ENCODE peak calls at places on chromosomes 5 and 9, in nine cellular contexts. W is H7; L is AG04449; N is OCI-LY7; E is stomach; H is cardiac muscle cell; M is sigmoid colon; X is naive thymus-derived CD4-positive, alpha-beta T cell; B is fibroblast of mammary gland. D is an unnamed sample.

GRCh38 chr5:75059887-75060286 is 7.5 kb upstream of the GCNT4 start:
- DNase-seq in W (no peak), L (no peak), N (no peak), E (no peak), H (no peak), M (no peak), X (peak), B (no peak), D (no peak)

GRCh38 chr9:134419684-134420076 is 93.4 kb downstream of the RXRA start:
- DNase-seq in W (peak), L (no peak), N (no peak), E (no peak), H (no peak), M (no peak), X (no peak), B (no peak), D (no peak)

GRCh38 chr9:122141671-122142070 is 17.9 kb downstream of the NDUFA8 start:
- DNase-seq in W (no peak), L (no peak), N (no peak), E (no peak), H (no peak), M (no peak), X (no peak), B (no peak), D (no peak)

GRCh38 chr9:15513335-15513734 is 2.6 kb upstream of the PSIP1 start:
- DNase-seq in W (peak), L (no peak), N (peak), E (no peak), H (peak), M (no peak), X (no peak), B (peak), D (no peak)

GRCh38 chr5:180602481-180603075 is 11.3 kb upstream of the SCGB3A1 start:
- DNase-seq in W (no peak), L (no peak), N (no peak), E (no peak), H (no peak), M (peak), X (no peak), B (no peak), D (no peak)

GRCh38 chr5:68343421-68343826 is 127.9 kb downstream of the PIK3R1 start:
- DNase-seq in W (no peak), L (no peak), N (no peak), E (peak), H (peak), M (peak), X (no peak), B (peak), D (peak)

GRCh38 chr5:151947924-151948323 is 23.3 kb upstream of the GLRA1 start:
- DNase-seq in W (no peak), L (no peak), N (no peak), E (no peak), H (no peak), M (no peak), X (no peak), B (no peak), D (no peak)

GRCh38 chr5:75992677-75993582 is 90.3 kb upstream of the SV2C start:
- DNase-seq in W (no peak), L (no peak), N (no peak), E (no peak), H (no peak), M (no peak), X (no peak), B (no peak), D (no peak)

GRCh38 chr5:132013711-132014110 is 2.3 kb upstream of the ACSL6 start:
- DNase-seq in W (no peak), L (no peak), N (no peak), E (no peak), H (no peak), M (no peak), X (no peak), B (no peak), D (no peak)

GRCh38 chr5:42715791-42716190 is 40.8 kb upstream of the CCDC152 start:
- DNase-seq in W (no peak), L (no peak), N (no peak), E (no peak), H (no peak), M (no peak), X (no peak), B (peak), D (peak)

GRCh38 chr5:55159763-55160492 is at the start of gene GPX8:
- DNase-seq in W (peak), L (peak), N (peak), E (no peak), H (peak), M (no peak), X (peak), B (peak), D (peak)

GRCh38 chr5:68911840-68912690 is 181.7 kb upstream of the SLC30A5 start:
- DNase-seq in W (no peak), L (no peak), N (no peak), E (no peak), H (peak), M (no peak), X (no peak), B (peak), D (peak)

GRCh38 chr5:42994285-42995151 is 45.6 kb downstream of the ANXA2R start:
- DNase-seq in W (peak), L (no peak), N (peak), E (peak), H (peak), M (peak), X (peak), B (peak), D (peak)

GRCh38 chr5:76938177-76938576 is 14.7 kb upstream of the CRHBP start:
- DNase-seq in W (no peak), L (no peak), N (no peak), E (no peak), H (no peak), M (no peak), X (no peak), B (no peak), D (no peak)

GRCh38 chr5:177994561-177995190 is 1.4 kb downstream of the PROP1 start:
- DNase-seq in W (no peak), L (no peak), N (no peak), E (no peak), H (no peak), M (no peak), X (no peak), B (no peak), D (no peak)

GRCh38 chr5:99936911-99937310 is 598.3 kb upstream of the FAM174A start:
- DNase-seq in W (no peak), L (no peak), N (no peak), E (no peak), H (no peak), M (no peak), X (no peak), B (no peak), D (no peak)

GRCh38 chr9:87957839-87958238 is 16.5 kb downstream of the CDK20 start:
- DNase-seq in W (no peak), L (no peak), N (no peak), E (no peak), H (no peak), M (no peak), X (no peak), B (no peak), D (no peak)

DNA sequence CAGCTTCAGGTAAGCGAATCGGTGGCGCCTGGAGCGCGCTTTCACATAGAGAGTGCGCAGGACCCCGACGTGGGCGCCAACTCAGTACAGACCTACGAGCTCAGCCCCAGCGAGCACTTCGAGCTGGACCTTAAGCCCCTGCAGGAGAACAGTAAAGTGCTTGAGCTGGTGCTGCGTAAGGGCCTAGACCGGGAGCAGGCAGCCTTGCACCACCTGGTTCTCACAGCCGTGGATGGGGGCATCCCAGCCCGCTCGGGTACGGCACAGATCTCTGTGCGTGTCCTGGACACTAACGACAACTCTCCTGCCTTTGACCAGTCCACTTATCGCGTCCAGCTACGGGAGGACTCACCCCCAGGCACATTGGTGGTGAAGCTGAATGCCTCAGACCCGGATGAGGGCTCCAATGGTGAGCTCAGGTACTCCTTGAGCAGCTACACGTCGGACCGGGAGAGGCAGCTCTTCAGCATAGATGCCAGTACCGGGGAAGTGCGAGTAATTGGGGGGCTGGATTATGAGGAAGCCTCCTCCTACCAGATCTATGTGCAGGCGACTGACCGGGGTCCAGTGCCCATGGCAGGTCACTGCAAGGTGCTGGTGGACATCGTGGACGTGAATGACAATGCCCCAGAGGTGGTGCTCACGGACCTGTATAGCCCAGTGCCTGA is 1.1 kb downstream of the PCDHAC2 start:
- DNase-seq in W (peak), L (no peak), N (no peak), E (no peak), H (no peak), M (no peak), X (no peak), B (no peak), D (no peak)
- H3K4me3 ChIP-seq in W (peak), L (no peak), N (no peak), E (peak), H (peak), M (peak), X (no peak), B (no peak), D (no peak)

DNA sequence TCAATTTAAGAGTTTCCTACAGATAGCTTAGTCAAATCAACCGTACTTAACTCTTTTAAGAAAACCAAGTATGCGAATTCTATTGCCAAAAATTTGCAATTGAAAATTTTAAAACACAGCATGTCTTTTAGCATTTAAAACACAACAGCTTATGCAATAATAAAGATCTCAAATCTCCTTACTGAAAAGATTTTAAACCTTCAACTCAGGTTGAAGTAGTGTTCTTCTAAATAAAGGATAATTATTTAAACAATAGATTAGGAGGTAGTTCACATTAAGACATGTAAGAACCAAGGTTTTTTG is 5.5 kb downstream of the NR3C1 start:
- DNase-seq in W (no peak), L (no peak), N (no peak), E (no peak), H (no peak), M (no peak), X (no peak), B (peak), D (no peak)
- H3K4me3 ChIP-seq in W (no peak), L (no peak), N (peak), E (peak), H (no peak), M (no peak), X (peak), B (peak), D (peak)

GRCh38 chr9:7171461-7171860 is 413.7 kb downstream of the KDM4C start:
- DNase-seq in W (peak), L (no peak), N (no peak), E (no peak), H (no peak), M (no peak), X (no peak), B (no peak), D (no peak)

GRCh38 chr9:7174301-7174700 is 416.5 kb downstream of the KDM4C start:
- DNase-seq in W (no peak), L (no peak), N (no peak), E (no peak), H (no peak), M (no peak), X (no peak), B (no peak), D (no peak)

GRCh38 chr9:7173139-7173538 is 415.4 kb downstream of the KDM4C start:
- DNase-seq in W (no peak), L (no peak), N (no peak), E (no peak), H (no peak), M (no peak), X (no peak), B (no peak), D (no peak)

GRCh38 chr9:7174884-7175283 is 417.1 kb downstream of the KDM4C start:
- DNase-seq in W (peak), L (no peak), N (no peak), E (no peak), H (no peak), M (no peak), X (no peak), B (no peak), D (no peak)

GRCh38 chr9:7172445-7173115 is 414.8 kb downstream of the KDM4C start:
- DNase-seq in W (no peak), L (no peak), N (no peak), E (no peak), H (peak), M (no peak), X (no peak), B (peak), D (peak)
- H3K4me3 ChIP-seq in W (no peak), L (no peak), N (no peak), E (no peak), H (no peak), M (no peak), X (no peak), B (no peak), D (no peak)

GRCh38 chr5:45568813-45569212 is 127.4 kb downstream of the HCN1 start:
- DNase-seq in W (no peak), L (no peak), N (no peak), E (no peak), H (no peak), M (no peak), X (no peak), B (no peak), D (no peak)
- H3K4me3 ChIP-seq in W (no peak), L (no peak), N (no peak), E (no peak), H (no peak), M (no peak), X (no peak), B (no peak), D (no peak)

DNA sequence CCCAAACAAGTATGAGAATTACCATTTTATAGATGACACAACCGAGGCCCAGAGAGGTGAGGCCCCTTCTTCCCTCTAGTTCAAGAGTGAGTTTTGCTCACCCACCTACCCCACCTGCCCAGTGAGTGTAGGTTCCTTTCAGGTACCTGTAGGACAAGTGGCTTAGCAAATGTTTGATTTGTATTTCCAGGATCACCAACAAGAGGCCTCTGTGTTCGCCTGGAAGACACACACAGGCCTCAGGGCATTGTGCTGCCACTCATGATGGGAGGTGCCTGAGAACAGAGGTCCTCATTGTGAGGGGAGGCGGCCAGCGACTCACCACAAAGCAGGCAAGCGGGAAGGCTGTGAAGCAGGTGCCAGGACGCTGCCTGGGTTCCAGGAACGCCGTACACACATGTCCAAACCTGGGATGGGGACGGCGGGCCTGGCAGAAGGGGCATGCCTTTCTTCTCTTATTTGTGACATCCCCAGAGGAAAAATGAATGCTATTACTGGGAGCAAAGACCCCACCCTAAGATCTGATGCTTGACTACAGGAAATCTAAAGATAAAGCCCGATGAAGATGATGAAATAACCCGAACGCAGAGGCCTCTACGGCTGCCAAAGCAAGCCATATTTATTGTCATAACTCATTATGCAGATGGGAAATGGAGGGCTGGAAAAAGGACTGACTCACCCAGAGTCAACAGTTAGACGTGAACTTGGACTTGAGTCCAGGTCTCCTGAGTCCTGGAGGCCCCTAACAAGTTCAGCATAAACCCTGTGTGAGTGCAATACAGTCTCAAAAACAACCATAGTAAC is 60.2 kb upstream of the SLC25A51 start:
- DNase-seq in W (no peak), L (peak), N (no peak), E (peak), H (peak), M (no peak), X (no peak), B (peak), D (peak)
- H3K4me3 ChIP-seq in W (no peak), L (no peak), N (no peak), E (no peak), H (no peak), M (no peak), X (no peak), B (no peak), D (no peak)

DNA sequence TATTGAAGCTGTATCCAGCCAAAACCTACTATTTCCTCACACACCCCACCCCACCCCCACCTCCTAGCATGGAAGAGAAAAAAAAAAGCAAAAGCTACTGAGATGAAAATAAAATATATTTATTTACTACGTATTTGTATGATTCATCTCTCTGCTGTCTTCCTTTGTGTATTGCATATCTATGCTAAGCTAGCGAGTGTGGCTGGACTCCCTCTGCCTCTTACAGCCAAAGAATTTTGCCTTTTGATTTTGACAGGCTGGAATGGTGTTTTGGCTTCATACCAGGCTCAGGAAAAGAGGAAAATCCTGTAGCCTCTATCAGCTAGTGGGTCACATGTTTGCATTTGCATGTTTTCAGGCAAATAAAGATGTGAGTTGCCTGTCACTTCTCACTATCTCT is 2.2 kb downstream of the ABLIM3 start:
- DNase-seq in W (no peak), L (peak), N (no peak), E (no peak), H (peak), M (no peak), X (no peak), B (peak), D (no peak)
- H3K4me3 ChIP-seq in W (no peak), L (no peak), N (no peak), E (no peak), H (no peak), M (no peak), X (no peak), B (peak), D (peak)

GRCh38 chr5:96200611-96201010 is 232.4 kb downstream of the PCSK1 start:
- DNase-seq in W (no peak), L (no peak), N (no peak), E (no peak), H (no peak), M (no peak), X (no peak), B (no peak), D (no peak)

GRCh38 chr5:96197359-96197758 is 235.7 kb downstream of the PCSK1 start:
- DNase-seq in W (no peak), L (no peak), N (no peak), E (no peak), H (no peak), M (no peak), X (no peak), B (no peak), D (no peak)

GRCh38 chr5:96196890-96197289 is 235.2 kb upstream of the ELL2 start:
- DNase-seq in W (no peak), L (no peak), N (no peak), E (no peak), H (no peak), M (no peak), X (no peak), B (no peak), D (no peak)

GRCh38 chr5:96199713-96200183 is 233.3 kb downstream of the PCSK1 start:
- DNase-seq in W (no peak), L (no peak), N (no peak), E (no peak), H (no peak), M (no peak), X (no peak), B (no peak), D (no peak)

DNA sequence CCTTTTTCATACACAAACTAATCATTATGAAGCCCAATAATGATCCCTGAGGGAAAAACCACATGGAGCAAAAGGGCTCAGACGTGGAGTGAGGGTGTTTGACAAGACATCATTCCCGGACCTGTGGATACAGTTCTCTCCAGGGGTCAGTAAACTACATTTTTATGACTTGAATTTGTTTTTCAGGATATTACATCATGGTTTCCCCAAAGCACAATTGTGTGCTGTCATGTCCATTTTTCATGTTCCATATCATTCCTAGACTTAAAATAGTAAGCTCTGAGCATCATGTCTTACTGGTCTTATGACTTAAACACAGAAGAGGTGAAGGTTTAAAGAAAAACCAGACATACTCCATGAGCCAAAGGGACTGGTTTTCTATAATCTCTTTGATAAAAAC is 234.4 kb downstream of the PCSK1 start:
- DNase-seq in W (no peak), L (no peak), N (no peak), E (no peak), H (peak), M (no peak), X (no peak), B (peak), D (peak)
- H3K4me3 ChIP-seq in W (no peak), L (no peak), N (no peak), E (no peak), H (no peak), M (no peak), X (no peak), B (no peak), D (no peak)

GRCh38 chr5:159045165-159045811 is 54.4 kb downstream of the EBF1 start:
- DNase-seq in W (no peak), L (no peak), N (no peak), E (no peak), H (no peak), M (no peak), X (no peak), B (no peak), D (no peak)
- H3K4me3 ChIP-seq in W (no peak), L (no peak), N (no peak), E (no peak), H (no peak), M (no peak), X (no peak), B (no peak), D (no peak)

DNA sequence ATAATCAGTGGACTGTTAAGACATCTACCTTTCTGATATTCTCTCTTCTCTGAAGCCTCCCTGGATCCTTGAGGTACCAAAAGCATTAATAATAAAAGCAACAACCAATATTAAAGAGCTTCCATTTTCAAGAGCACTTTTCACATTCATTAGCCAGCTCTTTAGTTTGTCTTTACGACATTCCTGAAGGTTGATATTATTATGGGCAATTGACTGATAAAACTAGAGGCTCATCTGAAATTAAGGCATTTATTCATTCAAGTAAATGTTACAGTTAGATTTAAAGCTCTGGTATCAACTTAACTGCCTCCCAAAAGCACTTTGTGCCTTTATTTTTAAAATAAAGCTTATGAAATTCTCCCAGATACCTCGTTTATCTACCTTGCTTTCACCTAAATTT is 199.6 kb downstream of the PLK2 start:
- DNase-seq in W (no peak), L (no peak), N (no peak), E (no peak), H (no peak), M (no peak), X (no peak), B (no peak), D (no peak)
- H3K4me3 ChIP-seq in W (no peak), L (no peak), N (no peak), E (no peak), H (no peak), M (no peak), X (no peak), B (no peak), D (no peak)